ENCODE peak calls at places on chromosomes 3 and 15, in five cellular contexts. O is HL-60, I is HCT116, M is HepG2, X is K562. J is an unnamed sample.

GRCh38 chr3:95319921-95320494 is 1257.1 kb downstream of the NSUN3 start:
- DNase-seq in X (no peak), I (no peak), M (no peak), O (no peak), J (no peak)

GRCh38 chr3:169769287-169770181 is at the start of gene ACTRT3:
- DNase-seq in O (peak; percentile 76), X (no peak), I (peak; percentile 35), M (peak; percentile 39), J (peak; percentile 76)

GRCh38 chr3:64667887-64668581 is 19.8 kb downstream of the ADAMTS9 start:
- DNase-seq in I (no peak), X (no peak), M (no peak), O (no peak), J (no peak)

GRCh38 chr15:41647269-41647668 is 12.9 kb upstream of the MGA start:
- DNase-seq in X (no peak), M (no peak), I (no peak), O (peak; percentile 17), J (no peak)

GRCh38 chr3:25582242-25582641 is 82.5 kb downstream of the TOP2B start:
- DNase-seq in M (peak; percentile 69), I (no peak), O (no peak), X (peak; percentile 60), J (no peak)

GRCh38 chr3:101676219-101676764 is 640 bp downstream of the ZBTB11 start:
- DNase-seq in X (peak; percentile 85), I (peak; percentile 88), O (peak; percentile 92), M (peak; percentile 87), J (peak; percentile 93)

GRCh38 chr3:106025151-106025722 is 156.4 kb upstream of the CBLB start:
- DNase-seq in O (no peak), I (no peak), M (no peak), X (no peak), J (peak; percentile 42)

GRCh38 chr3:21745971-21746370 is 5.0 kb downstream of the ZNF385D start:
- DNase-seq in X (no peak), I (no peak), O (no peak), M (no peak), J (no peak)

GRCh38 chr3:155185623-155186022 is 105.5 kb downstream of the MME start:
- DNase-seq in M (no peak), O (no peak), X (no peak), I (no peak), J (no peak)

GRCh38 chr3:189739396-189739795 is 108.2 kb downstream of the TP63 start:
- DNase-seq in X (no peak), O (no peak), I (no peak), M (no peak), J (no peak)

GRCh38 chr15:67915374-67916050 is 75.7 kb upstream of the RNU6-1 start:
- DNase-seq in O (no peak), X (no peak), M (peak; percentile 96), I (no peak), J (peak; percentile 92)

GRCh38 chr15:42332331-42332730 is 27.0 kb upstream of the CAPN3 start:
- DNase-seq in M (no peak), I (no peak), X (no peak), O (no peak), J (no peak)

GRCh38 chr3:129224984-129225393 is 24.4 kb upstream of the COPG1 start:
- DNase-seq in X (no peak), M (peak; percentile 92), I (no peak), O (peak; percentile 88), J (peak; percentile 81)

GRCh38 chr3:150286390-150287147 is 121.5 kb upstream of the TSC22D2 start:
- DNase-seq in M (peak; percentile 44), I (peak; percentile 66), O (peak; percentile 2), X (peak; percentile 63), J (no peak)

GRCh38 chr15:29935296-29936020 is 113.2 kb upstream of the TJP1 start:
- DNase-seq in X (no peak), O (no peak), M (no peak), I (no peak), J (peak; percentile 41)

GRCh38 chr3:119831941-119832371 is 50.1 kb downstream of the NR1I2 start:
- DNase-seq in M (no peak), I (no peak), X (no peak), O (no peak), J (no peak)

GRCh38 chr3:155712008-155712407 is 32.9 kb downstream of the PLCH1 start:
- DNase-seq in M (no peak), O (no peak), I (no peak), X (no peak), J (no peak)

GRCh38 chr15:57873564-57874209 is 167.2 kb downstream of the POLR2M start:
- DNase-seq in X (no peak), O (no peak), M (no peak), I (no peak), J (no peak)

GRCh38 chr3:113035387-113035982 is 44.7 kb downstream of the GTPBP8 start:
- DNase-seq in X (peak; percentile 53), O (peak; percentile 54), M (peak; percentile 49), I (peak; percentile 50), J (peak; percentile 25)

DNA sequence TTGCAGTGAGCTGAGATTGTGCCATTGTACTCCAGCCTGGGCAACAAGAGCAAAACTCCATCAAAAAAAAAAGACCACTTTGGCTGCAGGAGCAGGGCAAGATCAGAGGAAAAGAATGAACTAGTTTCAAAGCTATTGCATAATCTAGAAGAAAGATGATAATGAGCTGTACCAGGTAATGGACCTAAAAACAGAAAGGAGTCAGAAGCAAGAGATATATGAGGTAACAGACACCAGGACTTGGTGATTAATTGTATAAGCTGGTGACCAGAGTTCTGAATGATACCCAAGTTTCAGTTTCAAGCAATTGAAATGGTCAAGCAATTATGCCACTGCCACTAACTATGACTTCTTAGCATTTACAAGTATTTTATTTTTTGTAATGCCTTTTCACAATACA is 2.9 kb downstream of the POLQ start:
- DNase-seq in I (no peak), X (no peak), M (no peak), O (no peak), J (no peak)
- H3K4me3 ChIP-seq in I (no peak overlapping the region), X (no peak overlapping the region), M (no peak overlapping the region), O (no peak overlapping the region), J (no peak overlapping the region)

DNA sequence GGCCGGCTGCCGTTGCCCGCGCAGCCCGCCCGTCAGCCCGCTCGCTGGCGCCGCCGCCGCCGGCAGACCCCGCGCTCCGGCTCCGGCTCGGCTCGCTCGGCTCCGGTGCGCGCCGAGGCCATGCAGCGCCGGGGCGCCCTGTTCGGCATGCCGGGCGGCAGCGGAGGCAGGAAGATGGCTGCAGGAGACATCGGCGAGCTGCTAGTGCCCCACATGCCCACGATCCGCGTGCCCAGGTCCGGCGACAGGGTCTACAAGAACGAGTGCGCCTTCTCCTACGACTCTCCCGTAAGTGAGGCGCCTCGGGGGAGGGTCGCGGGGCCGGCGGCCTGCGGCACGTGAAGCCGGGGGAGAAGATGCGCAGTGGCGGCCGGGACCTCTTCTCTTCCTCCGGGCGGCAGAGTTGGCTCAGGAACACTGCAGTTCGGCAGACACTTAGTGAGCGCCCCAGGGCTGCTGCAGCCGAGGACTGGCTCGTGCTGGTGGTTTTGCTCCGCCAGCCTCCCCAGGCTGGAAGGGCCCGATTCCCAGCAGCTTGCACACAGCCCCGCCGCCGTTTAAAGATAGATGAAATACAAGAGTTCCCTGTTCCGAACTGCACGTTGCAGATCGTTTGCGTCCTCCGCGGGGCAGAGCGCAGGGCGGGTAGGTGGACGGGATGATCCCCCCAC is 401 bp downstream of the USP13 start:
- DNase-seq in X (peak; percentile 43), M (peak; percentile 45), O (peak; percentile 82), I (peak; percentile 12), J (peak; percentile 60)
- TF ChIP-seq POLR2AphosphoS5 in X (no peak), M (no peak), O (peak; percentile 45), I (no peak), J (no peak)

DNA sequence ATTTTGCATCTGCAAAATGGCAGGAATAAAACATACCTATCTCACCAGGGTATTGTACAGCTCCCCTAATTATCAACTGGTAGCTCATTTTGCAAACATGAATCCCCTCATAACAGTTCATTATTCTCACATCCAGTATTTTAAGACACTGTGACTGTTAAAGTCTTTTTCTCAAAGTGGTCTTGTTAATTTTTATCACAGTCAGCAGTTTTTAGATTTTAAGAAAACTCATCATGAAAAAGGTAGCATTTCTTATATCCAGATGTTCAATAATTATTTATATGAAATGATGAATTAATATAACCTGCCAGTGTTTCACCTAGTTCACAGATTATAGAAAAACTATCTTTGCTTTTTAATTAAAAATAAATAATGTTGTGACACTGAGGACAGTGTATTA is 354.9 kb upstream of the ARL6 start:
- DNase-seq in X (no peak), O (no peak), I (no peak), M (no peak), J (no peak)
- H3K27ac ChIP-seq in X (no peak overlapping the region), O (no peak overlapping the region), I (no peak overlapping the region), M (no peak overlapping the region), J (no peak overlapping the region)

DNA sequence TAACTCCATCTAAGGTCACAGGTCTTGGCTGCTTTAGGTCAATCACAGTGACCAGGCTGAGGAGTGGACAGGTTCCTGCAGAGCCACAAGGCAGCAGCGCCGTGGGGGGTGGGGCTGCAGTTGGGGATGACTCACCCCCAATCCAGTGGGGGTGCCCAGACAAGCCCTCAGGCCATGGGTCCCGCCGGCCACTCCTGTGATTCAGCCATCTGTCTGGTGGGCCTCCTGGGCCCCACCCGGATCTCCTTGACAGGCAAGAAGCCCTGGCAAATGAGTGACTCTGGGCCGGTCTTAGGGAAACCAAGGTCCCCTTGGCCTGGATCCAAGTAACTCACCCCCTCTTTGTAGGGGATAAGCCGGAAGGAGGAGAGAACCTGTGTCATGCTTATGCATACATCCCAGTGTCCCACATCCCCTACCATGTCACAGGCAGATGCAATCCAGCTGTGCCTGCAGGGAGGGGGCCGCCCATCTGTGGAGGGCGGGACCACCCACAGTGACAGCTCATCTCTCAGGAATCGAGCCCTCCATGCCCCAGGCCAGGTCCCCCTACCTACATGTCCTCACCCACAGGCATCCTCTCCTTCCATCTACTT is 495 bp upstream of the COL7A1 start:
- DNase-seq in O (no peak), M (peak; percentile 32), X (peak; percentile 80), I (no peak), J (peak; percentile 34)
- H3K4me3 ChIP-seq in O (no peak overlapping the region), M (no peak overlapping the region), X (no peak overlapping the region), I (no peak overlapping the region), J (peak overlapping the region; percentile 34)

GRCh38 chr3:194714122-194714425 is 28.4 kb downstream of the FAM43A start:
- DNase-seq in I (no peak), M (no peak), X (no peak), O (no peak), J (no peak)

GRCh38 chr3:194713299-194714121 is 27.8 kb downstream of the FAM43A start:
- DNase-seq in I (no peak), O (no peak), M (no peak), X (no peak), J (no peak)

GRCh38 chr3:194711286-194711685 is 25.6 kb downstream of the FAM43A start:
- DNase-seq in O (no peak), M (no peak), I (no peak), X (no peak), J (no peak)

GRCh38 chr3:194714564-194714963 is 28.9 kb downstream of the FAM43A start:
- DNase-seq in X (no peak), M (no peak), O (no peak), I (no peak), J (no peak)

GRCh38 chr3:194711913-194712312 is 26.2 kb downstream of the FAM43A start:
- DNase-seq in O (no peak), I (peak; percentile 43), M (peak; percentile 32), X (no peak), J (no peak)
- TF ChIP-seq POLR2AphosphoS5 in O (no peak), I (no peak), M (no peak), X (no peak), J (no peak)

GRCh38 chr15:90173372-90173771 is 27.8 kb upstream of the SEMA4B start:
- DNase-seq in M (no peak), O (no peak), X (no peak), I (no peak), J (no peak)
- H3K27ac ChIP-seq in M (no peak overlapping the region), O (no peak overlapping the region), X (no peak overlapping the region), I (no peak overlapping the region), J (no peak overlapping the region)